ENCODE peak calls at places on chromosome 4, in five cellular contexts. X, Q, O, G and K are unnamed samples.

GRCh38 chr4:142284402-142285221 is 561.5 kb downstream of the INPP4B start:
- DNase-seq in O (no peak), G (no peak), X (no peak), Q (no peak), K (no peak)

GRCh38 chr4:82733636-82734035 is 65.0 kb downstream of the SCD5 start:
- DNase-seq in G (peak; percentile 79), Q (peak; percentile 74), X (no peak), O (no peak), K (no peak)

GRCh38 chr4:130393246-130394041 is 1297.5 kb downstream of the C4orf33 start:
- DNase-seq in G (peak; percentile 1), O (no peak), X (no peak), Q (no peak), K (no peak)

GRCh38 chr4:34771632-34772031 is 1472.7 kb downstream of the ARAP2 start:
- DNase-seq in Q (no peak), G (no peak), O (peak; percentile 6), X (no peak), K (no peak)

GRCh38 chr4:178784491-178784890 is 1342.3 kb upstream of the AGA start:
- DNase-seq in G (no peak), X (no peak), Q (no peak), O (no peak), K (no peak)

GRCh38 chr4:132065940-132066495 is 1083.1 kb upstream of the PCDH10 start:
- DNase-seq in Q (no peak), X (no peak), O (no peak), G (peak; percentile 23), K (no peak)

GRCh38 chr4:144583658-144584057 is 62.3 kb upstream of the HHIP start:
- DNase-seq in Q (no peak), O (no peak), G (no peak), X (no peak), K (no peak)

GRCh38 chr4:81164623-81165416 is 50.2 kb downstream of the PRKG2 start:
- DNase-seq in Q (no peak), O (no peak), G (no peak), X (no peak), K (no peak)

GRCh38 chr4:94827481-94828110 is 69.8 kb downstream of the BMPR1B start:
- DNase-seq in X (no peak), G (peak; percentile 62), Q (no peak), O (peak; percentile 94), K (no peak)

GRCh38 chr4:36915717-36916116 is 328.8 kb upstream of the NWD2 start:
- DNase-seq in G (no peak), X (no peak), Q (no peak), O (peak; percentile 63), K (no peak)

GRCh38 chr4:6915041-6916005 is 5.7 kb downstream of the TBC1D14 start:
- DNase-seq in X (no peak), Q (no peak), G (no peak), O (no peak), K (no peak)

GRCh38 chr4:30600246-30600645 is 119.9 kb upstream of the PCDH7 start:
- DNase-seq in X (no peak), G (peak; percentile 83), Q (no peak), O (peak; percentile 94), K (peak; percentile 73)

GRCh38 chr4:76725039-76725438 is 172.9 kb downstream of the SOWAHB start:
- DNase-seq in O (no peak), G (no peak), Q (no peak), X (no peak), K (no peak)

GRCh38 chr4:76726631-76727030 is 171.3 kb downstream of the SOWAHB start:
- DNase-seq in X (no peak), Q (no peak), G (no peak), O (peak; percentile 90), K (no peak)

GRCh38 chr4:76726141-76726540 is 171.8 kb downstream of the SOWAHB start:
- DNase-seq in O (peak; percentile 42), X (no peak), Q (no peak), G (no peak), K (no peak)

GRCh38 chr4:76723916-76724315 is 174.0 kb downstream of the SOWAHB start:
- DNase-seq in Q (no peak), O (peak; percentile 71), X (no peak), G (no peak), K (peak; percentile 42)

DNA sequence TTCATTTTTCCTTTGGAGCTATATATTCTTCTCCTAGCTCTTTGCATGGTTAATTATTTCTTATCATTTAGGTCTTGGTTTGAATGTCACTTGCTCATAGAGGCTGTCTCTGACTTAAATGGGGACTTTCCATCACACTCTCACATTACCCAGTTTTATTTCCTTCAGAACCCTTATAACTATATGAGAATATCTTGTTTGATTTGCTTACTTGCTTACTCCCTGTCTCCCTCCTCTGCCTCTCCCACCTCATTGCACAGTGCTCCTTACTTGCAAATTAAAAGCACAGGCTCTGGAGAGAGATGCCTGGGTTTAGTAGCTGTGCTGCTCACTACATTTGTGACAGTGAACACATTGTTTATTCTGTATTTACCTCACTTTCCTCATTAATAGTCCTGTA is 174.6 kb downstream of the SOWAHB start:
- DNase-seq in X (no peak), G (no peak), O (no peak), Q (no peak), K (no peak)
- H3K27ac ChIP-seq in X (no peak overlapping the region), G (no peak overlapping the region), O (no peak overlapping the region), Q (no peak overlapping the region), K (peak overlapping the region; percentile 17)

GRCh38 chr4:139764686-139765085 is 99.1 kb downstream of the MGST2 start:
- DNase-seq in Q (no peak), O (no peak), G (no peak), X (peak; percentile 25), K (no peak)
- H3K27ac ChIP-seq in Q (peak overlapping the region; percentile 6), O (no peak overlapping the region), G (no peak overlapping the region), X (peak overlapping the region; percentile 86), K (no peak overlapping the region)

DNA sequence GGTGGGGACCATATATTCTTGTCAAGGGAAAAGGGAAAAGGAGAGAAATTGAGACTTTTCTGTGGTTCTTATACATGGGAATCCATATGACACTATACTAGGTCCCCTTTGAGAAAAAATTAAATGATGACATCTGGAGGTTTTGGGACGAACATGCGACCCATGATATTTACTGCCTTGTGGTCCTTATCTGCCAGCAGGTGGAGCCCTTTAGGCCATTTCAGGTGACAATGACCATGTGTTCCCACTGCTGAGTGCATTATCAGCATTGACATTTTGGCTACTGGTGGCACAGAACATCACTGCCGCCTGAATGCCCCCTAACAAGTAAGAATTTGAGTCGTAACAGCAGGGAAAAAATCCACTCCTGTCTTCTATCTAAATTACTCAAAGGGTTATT is 843.4 kb downstream of the FSTL5 start:
- DNase-seq in Q (no peak), G (peak; percentile 13), X (no peak), O (peak; percentile 84), K (peak; percentile 54)
- H3K27ac ChIP-seq in Q (no peak overlapping the region), G (no peak overlapping the region), X (no peak overlapping the region), O (no peak overlapping the region), K (no peak overlapping the region)

GRCh38 chr4:151659631-151660030 is 101.2 kb downstream of the GATB start:
- DNase-seq in G (peak; percentile 23), X (no peak), O (no peak), Q (no peak), K (no peak)
- H3K27ac ChIP-seq in G (no peak overlapping the region), X (no peak overlapping the region), O (no peak overlapping the region), Q (peak overlapping the region; percentile 56), K (no peak overlapping the region)

GRCh38 chr4:118894034-118894433 is 5.4 kb downstream of the SYNPO2 start:
- DNase-seq in O (no peak), Q (no peak), G (no peak), X (no peak), K (no peak)

GRCh38 chr4:118884716-118885115 is 3.9 kb upstream of the SYNPO2 start:
- DNase-seq in Q (no peak), X (no peak), G (no peak), O (no peak), K (no peak)

GRCh38 chr4:118889313-118889694 is 650 bp downstream of the SYNPO2 start:
- DNase-seq in O (no peak), X (no peak), Q (no peak), G (no peak), K (no peak)

GRCh38 chr4:118883861-118884260 is 4.8 kb upstream of the SYNPO2 start:
- DNase-seq in G (no peak), X (no peak), Q (no peak), O (peak; percentile 26), K (no peak)

GRCh38 chr4:118888666-118889312 is at the start of gene SYNPO2:
- DNase-seq in O (peak; percentile 91), Q (peak; percentile 89), G (peak; percentile 80), X (peak; percentile 84), K (peak; percentile 89)
- H3K27ac ChIP-seq in O (no peak within 1 kb of the TSS), Q (peak within 1 kb of the TSS; percentile 52), G (peak within 1 kb of the TSS; percentile 13), X (peak within 1 kb of the TSS; percentile 82), K (no peak within 1 kb of the TSS)

GRCh38 chr4:4686396-4686795 is 144.5 kb upstream of the STX18 start:
- DNase-seq in Q (no peak), G (no peak), O (no peak), X (no peak), K (no peak)

GRCh38 chr4:4687100-4687499 is 145.3 kb upstream of the STX18 start:
- DNase-seq in Q (no peak), X (no peak), G (no peak), O (no peak), K (no peak)

GRCh38 chr4:4689694-4690440 is 148.0 kb upstream of the STX18 start:
- DNase-seq in G (no peak), Q (no peak), O (no peak), X (no peak), K (no peak)

GRCh38 chr4:4685810-4686209 is 144.0 kb upstream of the STX18 start:
- DNase-seq in O (no peak), Q (no peak), X (no peak), G (peak; percentile 39), K (no peak)

GRCh38 chr4:4687935-4688727 is 146.3 kb upstream of the STX18 start:
- DNase-seq in G (peak; percentile 51), X (no peak), O (no peak), Q (no peak), K (peak; percentile 62)
- H3K27ac ChIP-seq in G (no peak overlapping the region), X (no peak overlapping the region), O (no peak overlapping the region), Q (no peak overlapping the region), K (no peak overlapping the region)

DNA sequence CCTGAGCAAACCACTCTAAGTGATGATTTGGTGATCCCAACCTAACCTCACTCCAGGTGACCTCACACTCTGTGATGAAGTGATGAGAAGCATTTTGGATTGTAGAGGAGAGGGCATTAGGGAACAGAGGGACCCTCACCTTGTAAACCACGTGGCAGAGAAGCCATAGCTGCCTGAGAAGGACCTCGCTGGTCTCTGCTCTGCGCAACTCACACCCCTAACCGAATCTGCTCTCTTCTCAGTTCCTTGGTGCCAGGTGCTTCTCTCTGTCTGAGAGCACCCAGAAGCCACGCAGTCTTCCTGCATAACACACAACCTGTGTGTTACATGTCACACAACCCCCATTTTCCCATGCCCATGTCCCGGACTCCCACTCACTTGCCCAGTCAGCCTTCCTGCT is 106.2 kb downstream of the ENPP6 start:
- DNase-seq in X (no peak), O (no peak), Q (no peak), G (no peak), K (no peak)
- H3K27ac ChIP-seq in X (no peak overlapping the region), O (no peak overlapping the region), Q (no peak overlapping the region), G (no peak overlapping the region), K (no peak overlapping the region)

GRCh38 chr4:20251796-20252655 is at the start of gene SLIT2:
- DNase-seq in Q (peak; percentile 89), O (peak; percentile 91), X (peak; percentile 79), G (peak; percentile 75), K (peak; percentile 92)
- H3K27ac ChIP-seq in Q (peak within 1 kb of the TSS; percentile 69), O (no peak within 1 kb of the TSS), X (peak within 1 kb of the TSS; percentile 53), G (no peak within 1 kb of the TSS), K (no peak within 1 kb of the TSS)